ENCODE peak calls at places on chromosomes 16 and 17, in four cellular contexts. One of them, this sample, is unnamed.

GRCh38 chr16:68960910-68961309 is 117.6 kb downstream of the TANGO6 start:
- DNase-seq in H1: no peak
- DNase-seq in K562: no peak
- DNase-seq in HepG2: no peak
- DNase-seq in this sample: no peak

GRCh38 chr17:72477529-72477928 is 356.7 kb downstream of the SOX9 start:
- DNase-seq in HepG2: no peak
- DNase-seq in H1: no peak
- DNase-seq in K562: no peak
- DNase-seq in this sample: no peak

GRCh38 chr16:4609200-4610010 is 5.3 kb downstream of the UBALD1 start:
- DNase-seq in HepG2: no peak
- DNase-seq in K562: no peak
- DNase-seq in H1: no peak
- DNase-seq in this sample: no peak

GRCh38 chr16:24996301-24996700 is 18.9 kb downstream of the ARHGAP17 start:
- DNase-seq in K562: no peak
- DNase-seq in H1: no peak
- DNase-seq in HepG2: no peak
- DNase-seq in this sample: no peak

GRCh38 chr17:17847102-17847501 is 10.3 kb upstream of the SREBF1 start:
- DNase-seq in H1: no peak
- DNase-seq in HepG2: no peak
- DNase-seq in K562: no peak
- DNase-seq in this sample: no peak

GRCh38 chr16:27389272-27389961 is 12.6 kb upstream of the IL21R start:
- DNase-seq in H1: no peak
- DNase-seq in K562: no peak
- DNase-seq in HepG2: no peak
- DNase-seq in this sample: no peak

GRCh38 chr17:81432873-81433451 is 37.7 kb downstream of the BAHCC1 start:
- DNase-seq in K562: no peak
- DNase-seq in HepG2: no peak
- DNase-seq in H1: no peak
- DNase-seq in this sample: no peak

GRCh38 chr17:73325527-73325842 is 13.7 kb upstream of the CDC42EP4 start:
- DNase-seq in K562: no peak
- DNase-seq in HepG2: no peak
- DNase-seq in H1: no peak
- DNase-seq in this sample: no peak

GRCh38 chr17:3710951-3711383 is 12.7 kb upstream of the HASPIN start:
- DNase-seq in H1: no peak
- DNase-seq in HepG2: no peak
- DNase-seq in K562: no peak
- DNase-seq in this sample: peak; percentile 64

GRCh38 chr17:39928868-39929651 is 1.5 kb downstream of the LRRC3C start:
- DNase-seq in HepG2: no peak
- DNase-seq in K562: no peak
- DNase-seq in H1: no peak
- DNase-seq in this sample: peak; percentile 87

GRCh38 chr16:56075732-56076131 is 115.6 kb upstream of the GNAO1 start:
- DNase-seq in HepG2: no peak
- DNase-seq in K562: no peak
- DNase-seq in H1: no peak
- DNase-seq in this sample: no peak

GRCh38 chr16:67395458-67396158 is 2.3 kb upstream of the TPPP3 start:
- DNase-seq in K562: no peak
- DNase-seq in H1: no peak
- DNase-seq in HepG2: no peak
- DNase-seq in this sample: no peak

GRCh38 chr16:87924041-87924851 is 12.1 kb downstream of the CA5A start:
- DNase-seq in K562: no peak
- DNase-seq in H1: no peak
- DNase-seq in HepG2: no peak
- DNase-seq in this sample: no peak

GRCh38 chr16:63617990-63618763 is 1503.7 kb downstream of the CDH11 start:
- DNase-seq in K562: no peak
- DNase-seq in H1: no peak
- DNase-seq in HepG2: no peak
- DNase-seq in this sample: no peak

GRCh38 chr16:88974080-88974479 is 2.9 kb downstream of the CBFA2T3 start:
- DNase-seq in HepG2: no peak
- DNase-seq in H1: no peak
- DNase-seq in K562: no peak
- DNase-seq in this sample: no peak

GRCh38 chr17:49576121-49576905 is 642 bp downstream of the NXPH3 start:
- DNase-seq in H1: peak; percentile 87
- DNase-seq in K562: peak; percentile 85
- DNase-seq in HepG2: no peak
- DNase-seq in this sample: peak; percentile 43

GRCh38 chr17:46002973-46003316 is 3.9 kb downstream of the STH start:
- DNase-seq in K562: no peak
- DNase-seq in H1: no peak
- DNase-seq in HepG2: no peak
- DNase-seq in this sample: no peak

GRCh38 chr17:70123193-70123592 is 46.1 kb upstream of the KCNJ2 start:
- DNase-seq in HepG2: no peak
- DNase-seq in K562: no peak
- DNase-seq in H1: no peak
- DNase-seq in this sample: peak; percentile 56

GRCh38 chr16:81604960-81605383 is 160.4 kb downstream of the CMIP start:
- DNase-seq in K562: no peak
- DNase-seq in H1: no peak
- DNase-seq in HepG2: no peak
- DNase-seq in this sample: peak; percentile 70

GRCh38 chr17:59074494-59074893 is 32.2 kb downstream of the TRIM37 start:
- DNase-seq in H1: no peak
- DNase-seq in K562: no peak
- DNase-seq in HepG2: no peak
- DNase-seq in this sample: peak; percentile 86

GRCh38 chr16:89435051-89435450 is 55.3 kb downstream of the ANKRD11 start:
- DNase-seq in K562: peak; percentile 45
- DNase-seq in H1: no peak
- DNase-seq in HepG2: no peak
- DNase-seq in this sample: no peak

GRCh38 chr17:46200200-46200599 is 7.0 kb upstream of the KANSL1 start:
- DNase-seq in K562: no peak
- DNase-seq in H1: no peak
- DNase-seq in HepG2: no peak
- DNase-seq in this sample: no peak

GRCh38 chr17:22464041-22464440 is 771.7 kb downstream of the KCNJ18 start:
- DNase-seq in HepG2: no peak
- DNase-seq in K562: no peak
- DNase-seq in H1: no peak
- DNase-seq in this sample: no peak

GRCh38 chr17:66200685-66201092 is 8.8 kb upstream of the CEP112 start:
- DNase-seq in HepG2: peak; percentile 87
- DNase-seq in H1: peak; percentile 52
- DNase-seq in K562: peak; percentile 24
- DNase-seq in this sample: peak; percentile 79

GRCh38 chr16:25107466-25107792 is 4.1 kb upstream of the LCMT1 start:
- DNase-seq in H1: no peak
- DNase-seq in K562: no peak
- DNase-seq in HepG2: no peak
- DNase-seq in this sample: no peak

GRCh38 chr17:7705269-7706255 is 560 bp downstream of the EFNB3 start:
- DNase-seq in H1: no peak
- DNase-seq in K562: no peak
- DNase-seq in HepG2: no peak
- DNase-seq in this sample: no peak

GRCh38 chr17:39057807-39058206 is 90.6 kb upstream of the FBXO47 start:
- DNase-seq in HepG2: no peak
- DNase-seq in K562: no peak
- DNase-seq in H1: peak; percentile 11
- DNase-seq in this sample: no peak

GRCh38 chr17:57604771-57605733 is 140.0 kb downstream of the CCDC182 start:
- DNase-seq in HepG2: no peak
- DNase-seq in H1: no peak
- DNase-seq in K562: no peak
- DNase-seq in this sample: no peak

GRCh38 chr16:23847938-23848337 is 12.2 kb downstream of the PRKCB start:
- DNase-seq in H1: no peak
- DNase-seq in HepG2: no peak
- DNase-seq in K562: no peak
- DNase-seq in this sample: no peak

GRCh38 chr17:40065041-40065770 is 2.4 kb downstream of the THRA start:
- DNase-seq in H1: no peak
- DNase-seq in HepG2: no peak
- DNase-seq in K562: no peak
- DNase-seq in this sample: peak; percentile 54

GRCh38 chr17:68491381-68491849 is 20.8 kb upstream of the PRKAR1A start:
- DNase-seq in K562: no peak
- DNase-seq in HepG2: no peak
- DNase-seq in H1: no peak
- DNase-seq in this sample: no peak

GRCh38 chr17:51668963-51669246 is 408.6 kb downstream of the UTP18 start:
- DNase-seq in H1: no peak
- DNase-seq in HepG2: no peak
- DNase-seq in K562: no peak
- DNase-seq in this sample: no peak

GRCh38 chr17:38751144-38751802 is 1.3 kb upstream of the PSMB3 start:
- DNase-seq in H1: no peak
- DNase-seq in K562: no peak
- DNase-seq in HepG2: no peak
- DNase-seq in this sample: no peak

GRCh38 chr16:11356573-11357331 is 11.5 kb downstream of the RMI2 start:
- DNase-seq in K562: peak; percentile 76
- DNase-seq in H1: peak; percentile 85
- DNase-seq in HepG2: peak; percentile 81
- DNase-seq in this sample: peak; percentile 51

GRCh38 chr17:56751145-56751743 is 82.5 kb downstream of the C17orf67 start:
- DNase-seq in K562: no peak
- DNase-seq in H1: no peak
- DNase-seq in HepG2: no peak
- DNase-seq in this sample: peak; percentile 46

GRCh38 chr17:76078859-76079576 is at the start of gene ZACN:
- DNase-seq in H1: no peak
- DNase-seq in K562: no peak
- DNase-seq in HepG2: no peak
- DNase-seq in this sample: no peak
- H3K27me3 ChIP-seq in H1: peaks cover 61% of the 10 kb centered on the region
- H3K27me3 ChIP-seq in K562: peaks cover 18% of the 10 kb centered on the region
- H3K27me3 ChIP-seq in HepG2: peaks cover 51% of the 10 kb centered on the region
- H3K27me3 ChIP-seq in this sample: peaks cover 66% of the 10 kb centered on the region

DNA sequence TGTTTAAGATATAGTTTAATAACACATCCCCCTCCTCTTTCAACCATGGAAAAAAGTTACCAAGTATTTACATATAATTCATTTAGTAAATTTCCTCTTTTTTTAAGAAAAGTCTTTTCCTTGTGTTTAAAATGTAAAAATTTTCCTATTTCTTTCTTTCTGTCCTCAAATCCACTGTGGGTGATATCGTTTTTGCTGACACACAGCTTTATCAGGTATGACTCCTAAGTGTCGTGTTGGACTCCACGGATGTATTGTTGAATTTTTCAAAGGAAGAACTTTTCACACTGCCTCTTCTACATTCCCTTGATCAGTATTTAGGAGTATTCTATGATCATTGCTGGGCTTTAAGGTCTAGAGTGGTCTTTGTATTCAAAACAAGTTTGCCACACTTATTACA is 33.1 kb downstream of the CYLD start:
- DNase-seq in H1: no peak
- DNase-seq in HepG2: no peak
- DNase-seq in K562: no peak
- DNase-seq in this sample: no peak
- H3K4me2 ChIP-seq in H1: no peak overlapping the region
- H3K4me2 ChIP-seq in HepG2: no peak overlapping the region
- H3K4me2 ChIP-seq in K562: no peak overlapping the region
- H3K4me2 ChIP-seq in this sample: no peak overlapping the region

GRCh38 chr16:17301593-17302135 is 169.1 kb downstream of the XYLT1 start:
- DNase-seq in H1: no peak
- DNase-seq in HepG2: no peak
- DNase-seq in K562: no peak
- DNase-seq in this sample: no peak
- TF ChIP-seq JUN in H1: no peak
- TF ChIP-seq JUN in HepG2: no peak
- TF ChIP-seq JUN in K562: no peak
- TF ChIP-seq JUN in this sample: no peak

GRCh38 chr16:1089439-1089821 is 6.6 kb downstream of the C1QTNF8 start:
- DNase-seq in H1: no peak
- DNase-seq in K562: no peak
- DNase-seq in HepG2: no peak
- DNase-seq in this sample: no peak
- H3K27me3 ChIP-seq in H1: no peaks in the 10 kb centered on the region
- H3K27me3 ChIP-seq in K562: peaks cover 8% of the 10 kb centered on the region
- H3K27me3 ChIP-seq in HepG2: peaks cover 12% of the 10 kb centered on the region
- H3K27me3 ChIP-seq in this sample: no peaks in the 10 kb centered on the region

DNA sequence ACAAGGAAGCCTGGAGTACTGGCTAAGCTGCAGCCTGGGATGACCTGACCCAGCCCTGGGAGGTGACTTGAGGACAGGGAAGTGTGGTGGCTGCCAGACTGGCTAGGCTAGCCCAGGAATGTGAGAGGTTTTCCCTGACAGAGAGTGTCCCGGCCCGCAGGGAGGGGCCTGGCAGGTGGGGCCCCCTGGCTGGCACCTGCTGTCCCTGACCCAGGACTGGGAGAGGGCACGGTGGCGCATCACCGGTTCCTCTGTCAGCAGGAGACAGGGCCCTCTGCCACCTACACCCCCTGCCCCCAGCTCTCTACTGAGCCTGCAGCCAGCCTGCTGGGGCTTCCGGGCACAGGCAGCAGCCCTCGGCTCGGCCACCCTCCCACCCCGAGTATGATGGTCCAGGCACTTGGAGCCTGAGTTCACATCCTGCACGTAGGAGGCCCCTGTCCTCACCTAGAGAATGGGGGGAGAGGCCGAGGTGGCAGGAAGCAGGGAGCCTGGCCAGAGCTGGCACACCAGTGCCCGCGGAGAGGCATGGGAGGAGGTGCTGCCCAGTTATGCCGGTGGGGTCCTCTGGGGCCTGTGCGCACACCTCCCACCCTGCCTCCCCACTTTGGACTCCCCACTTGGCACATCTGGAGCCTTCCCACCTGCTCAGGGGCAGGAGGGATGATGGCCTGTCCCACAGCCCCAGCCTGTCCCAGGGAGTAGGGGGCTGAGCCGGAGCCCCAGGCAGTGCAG is 529 bp downstream of the PRSS27 start:
- DNase-seq in H1: no peak
- DNase-seq in K562: no peak
- DNase-seq in HepG2: peak; percentile 49
- DNase-seq in this sample: no peak
- H3K4me2 ChIP-seq in H1: peak overlapping the region; percentile 59
- H3K4me2 ChIP-seq in K562: no peak overlapping the region
- H3K4me2 ChIP-seq in HepG2: peak overlapping the region; percentile 73
- H3K4me2 ChIP-seq in this sample: no peak overlapping the region

GRCh38 chr17:1963250-1963649 is 61.9 kb downstream of the RTN4RL1 start:
- DNase-seq in K562: no peak
- DNase-seq in H1: no peak
- DNase-seq in HepG2: no peak
- DNase-seq in this sample: no peak
- TF ChIP-seq JUN in K562: no peak
- TF ChIP-seq JUN in H1: no peak
- TF ChIP-seq JUN in HepG2: no peak
- TF ChIP-seq JUN in this sample: no peak